ENCODE peak calls at places on chromosomes 11 and 22, in seven cellular contexts. S, Z, M, R, F, J and D are unnamed samples.

GRCh38 chr22:37190262-37190780 is 2.3 kb upstream of the C1QTNF6 start:
- DNase-seq in S (no peak), Z (no peak), M (no peak), R (no peak), F (no peak), J (no peak), D (peak; percentile 30)

GRCh38 chr22:49780281-49780991 is 47.2 kb downstream of the BRD1 start:
- DNase-seq in S (no peak), Z (no peak), M (no peak), R (no peak), F (no peak), J (no peak), D (no peak)

GRCh38 chr22:27240298-27240885 is 561.2 kb downstream of the MN1 start:
- DNase-seq in S (no peak), Z (no peak), M (no peak), R (no peak), F (no peak), J (no peak), D (no peak)

GRCh38 chr11:12324585-12324984 is 52.8 kb upstream of the PARVA start:
- DNase-seq in S (no peak), Z (no peak), M (no peak), R (no peak), F (no peak), J (no peak), D (no peak)

GRCh38 chr11:128346808-128347207 is 240.6 kb downstream of the ETS1 start:
- DNase-seq in S (no peak), Z (no peak), M (no peak), R (no peak), F (no peak), J (no peak), D (no peak)

GRCh38 chr22:23149743-23150238 is 4.5 kb downstream of the RAB36 start:
- DNase-seq in S (no peak), Z (no peak), M (no peak), R (peak; percentile 63), F (no peak), J (no peak), D (no peak)

GRCh38 chr22:32644252-32645100 is 157.0 kb upstream of the TIMP3 start:
- DNase-seq in S (no peak), Z (no peak), M (no peak), R (no peak), F (peak; percentile 98), J (no peak), D (peak; percentile 7)

GRCh38 chr11:126391970-126392637 is 36.6 kb downstream of the ST3GAL4 start:
- DNase-seq in S (no peak), Z (no peak), M (no peak), R (peak; percentile 35), F (peak; percentile 15), J (peak; percentile 35), D (peak; percentile 48)

GRCh38 chr11:134611537-134611936 is 199.5 kb upstream of the B3GAT1 start:
- DNase-seq in S (no peak), Z (peak; percentile 19), M (no peak), R (no peak), F (no peak), J (no peak), D (no peak)

GRCh38 chr11:103652013-103652412 is 384.4 kb upstream of the DDI1 start:
- DNase-seq in S (no peak), Z (no peak), M (no peak), R (no peak), F (no peak), J (no peak), D (no peak)

GRCh38 chr22:50422046-50422445 is 52.8 kb downstream of the SBF1 start:
- DNase-seq in S (no peak), Z (no peak), M (no peak), R (no peak), F (no peak), J (no peak), D (no peak)

GRCh38 chr11:121018746-121019145 is 5.2 kb upstream of the TBCEL start:
- DNase-seq in S (peak; percentile 52), Z (no peak), M (no peak), R (no peak), F (no peak), J (no peak), D (no peak)

GRCh38 chr11:59197990-59198389 is 14.7 kb downstream of the MPEG1 start:
- DNase-seq in S (no peak), Z (no peak), M (no peak), R (no peak), F (no peak), J (no peak), D (no peak)

GRCh38 chr22:42994917-42995562 is 19.9 kb downstream of the PACSIN2 start:
- DNase-seq in S (no peak), Z (no peak), M (no peak), R (no peak), F (peak; percentile 98), J (peak; percentile 46), D (peak; percentile 54)

GRCh38 chr22:30649430-30650007 is 13.9 kb downstream of the SLC35E4 start:
- DNase-seq in S (no peak), Z (no peak), M (peak; percentile 78), R (peak; percentile 46), F (no peak), J (no peak), D (no peak)

GRCh38 chr22:39298194-39298987 is 21.0 kb downstream of the RPL3 start:
- DNase-seq in S (no peak), Z (no peak), M (no peak), R (no peak), F (no peak), J (no peak), D (no peak)

GRCh38 chr11:86067230-86068137 is 1.4 kb downstream of the PICALM start:
- DNase-seq in S (no peak), Z (no peak), M (no peak), R (peak; percentile 18), F (peak; percentile 83), J (no peak), D (no peak)

GRCh38 chr11:64614927-64615326 is 23.9 kb downstream of the SLC22A12 start:
- DNase-seq in S (no peak), Z (no peak), M (no peak), R (no peak), F (no peak), J (no peak), D (no peak)

GRCh38 chr11:65575568-65576231 is at the start of gene EHBP1L1:
- DNase-seq in S (peak; percentile 91), Z (no peak), M (no peak), R (peak; percentile 91), F (no peak), J (peak; percentile 70), D (peak; percentile 88)

GRCh38 chr11:27209562-27210005 is 153.4 kb downstream of the CCDC34 start:
- DNase-seq in S (no peak), Z (no peak), M (peak; percentile 40), R (peak; percentile 37), F (peak; percentile 80), J (no peak), D (no peak)

GRCh38 chr11:70569173-70569890 is 171.0 kb downstream of the CTTN start:
- DNase-seq in S (no peak), Z (peak; percentile 44), M (no peak), R (no peak), F (no peak), J (no peak), D (no peak)

GRCh38 chr11:381501-382072 is 12.3 kb downstream of the B4GALNT4 start:
- DNase-seq in S (no peak), Z (no peak), M (no peak), R (no peak), F (no peak), J (no peak), D (no peak)

GRCh38 chr11:63710476-63711217 is 29.3 kb downstream of the RTN3 start:
- DNase-seq in S (no peak), Z (peak; percentile 38), M (no peak), R (peak; percentile 24), F (no peak), J (no peak), D (no peak)

GRCh38 chr11:44596541-44597276 is 31.2 kb downstream of the CD82 start:
- DNase-seq in S (no peak), Z (no peak), M (no peak), R (no peak), F (no peak), J (peak; percentile 84), D (peak; percentile 44)

GRCh38 chr11:69138265-69138664 is 17.5 kb upstream of the SMIM38 start:
- DNase-seq in S (no peak), Z (peak; percentile 36), M (peak; percentile 54), R (no peak), F (no peak), J (no peak), D (no peak)
- TF ChIP-seq JUND in S (no peak), Z (no peak), M (no peak), R (no peak), F (no peak), J (no peak), D (no peak)

GRCh38 chr11:112219476-112220232 is 6.6 kb upstream of the PTS start:
- DNase-seq in S (peak; percentile 72), Z (no peak), M (peak; percentile 71), R (peak; percentile 72), F (peak; percentile 72), J (peak; percentile 56), D (peak; percentile 84)
- TF ChIP-seq JUND in S (no peak), Z (no peak), M (no peak), R (no peak), F (no peak), J (no peak), D (no peak)

GRCh38 chr11:1988667-1989317 is 8.8 kb downstream of the H19 start:
- DNase-seq in S (no peak), Z (peak; percentile 38), M (no peak), R (no peak), F (peak; percentile 78), J (no peak), D (no peak)
- TF ChIP-seq JUND in S (no peak), Z (no peak), M (no peak), R (no peak), F (no peak), J (no peak), D (no peak)

GRCh38 chr11:68980776-68981065 is at the start of gene MRGPRD:
- DNase-seq in S (no peak), Z (no peak), M (no peak), R (no peak), F (no peak), J (no peak), D (no peak)
- TF ChIP-seq JUND in S (no peak), Z (no peak), M (no peak), R (no peak), F (no peak), J (no peak), D (no peak)

GRCh38 chr11:61718046-61718531 is 34.3 kb upstream of the MYRF start:
- DNase-seq in S (peak; percentile 73), Z (peak; percentile 70), M (no peak), R (no peak), F (no peak), J (no peak), D (no peak)
- TF ChIP-seq JUND in S (no peak), Z (no peak), M (no peak), R (no peak), F (no peak), J (no peak), D (no peak)